ENCODE peak calls at places on chromosomes 16 and 17, in nine cellular contexts. J, U, E, D, M, H, A, W and Q are unnamed samples.

GRCh38 chr17:17613708-17614114 is 22.2 kb upstream of the PEMT start:
- DNase-seq in A (peak), W (peak), U (peak), H (peak), E (peak), D (no peak), J (peak), M (peak), Q (peak)

GRCh38 chr16:57616241-57616640 is 12.2 kb upstream of the ADGRG1 start:
- DNase-seq in J (no peak), W (no peak), M (no peak), D (peak), U (no peak), E (peak), H (no peak), A (no peak), Q (no peak)

GRCh38 chr16:79434097-79434496 is 166.4 kb downstream of the MAF start:
- DNase-seq in U (no peak), M (no peak), W (no peak), H (no peak), E (no peak), D (no peak), A (no peak), J (no peak), Q (no peak)

GRCh38 chr16:85448557-85449194 is 164.4 kb upstream of the GSE1 start:
- DNase-seq in H (no peak), J (peak), M (no peak), A (no peak), W (no peak), U (no peak), D (no peak), E (no peak), Q (no peak)

GRCh38 chr17:44543905-44544523 is 13.3 kb upstream of the FZD2 start:
- DNase-seq in D (no peak), H (no peak), W (no peak), J (no peak), U (no peak), M (no peak), A (no peak), E (no peak), Q (no peak)

GRCh38 chr16:70759666-70760065 is 41.3 kb downstream of the VAC14 start:
- DNase-seq in D (no peak), A (no peak), M (no peak), W (no peak), U (no peak), J (no peak), E (no peak), H (no peak), Q (no peak)

GRCh38 chr16:82755570-82756282 is 129.0 kb downstream of the CDH13 start:
- DNase-seq in M (peak), E (no peak), U (peak), A (no peak), D (no peak), J (no peak), W (peak), H (peak), Q (no peak)

GRCh38 chr17:44793885-44794698 is 35.3 kb downstream of the ADAM11 start:
- DNase-seq in E (peak), H (no peak), J (no peak), M (no peak), D (no peak), A (no peak), U (peak), W (no peak), Q (no peak)

GRCh38 chr17:83062818-83063671 is 16.4 kb upstream of the METRNL start:
- DNase-seq in A (no peak), E (peak), U (no peak), M (no peak), W (no peak), J (no peak), D (peak), H (no peak), Q (no peak)

GRCh38 chr17:59837362-59838195 is 55.2 kb downstream of the TUBD1 start:
- DNase-seq in H (peak), W (peak), A (peak), E (peak), U (peak), D (no peak), J (peak), M (peak), Q (peak)

GRCh38 chr17:73232587-73233373 is 28.9 kb downstream of the CPSF4L start:
- DNase-seq in W (peak), E (peak), D (peak), M (peak), J (no peak), A (peak), U (peak), H (peak), Q (peak)

GRCh38 chr17:74446551-74447500 is 14.9 kb downstream of the GPRC5C start:
- DNase-seq in U (peak), W (no peak), E (peak), J (peak), A (peak), D (peak), H (no peak), M (no peak), Q (peak)

GRCh38 chr16:31093132-31093703 is 1.4 kb downstream of the VKORC1 start:
- DNase-seq in A (no peak), U (peak), M (peak), W (peak), E (no peak), D (peak), J (peak), H (peak), Q (no peak)

GRCh38 chr17:31321481-31321880 is at the start of gene EVI2A:
- DNase-seq in D (no peak), W (no peak), M (peak), J (peak), A (no peak), E (peak), U (peak), H (no peak), Q (peak)

GRCh38 chr16:82793550-82794244 is 166.9 kb downstream of the CDH13 start:
- DNase-seq in H (no peak), A (peak), D (no peak), M (no peak), E (no peak), W (no peak), J (peak), U (no peak), Q (no peak)

GRCh38 chr17:17119533-17119932 is 77.3 kb downstream of the MPRIP start:
- DNase-seq in M (peak), H (no peak), A (peak), D (peak), W (no peak), U (peak), J (peak), E (peak), Q (peak)

GRCh38 chr16:85781156-85781555 is 18.2 kb downstream of the EMC8 start:
- DNase-seq in D (no peak), H (no peak), E (no peak), U (no peak), A (no peak), J (no peak), M (no peak), W (no peak), Q (no peak)

GRCh38 chr16:80122155-80122554 is 418.6 kb upstream of the DYNLRB2 start:
- DNase-seq in A (peak), H (peak), E (peak), W (no peak), M (peak), U (peak), J (peak), D (no peak), Q (no peak)

GRCh38 chr17:78250891-78251772 is 19.7 kb downstream of the TMEM235 start:
- DNase-seq in M (peak), U (peak), J (peak), H (peak), A (peak), W (peak), D (peak), E (peak), Q (peak)

GRCh38 chr17:78528541-78528940 is 48.7 kb downstream of the DNAH17 start:
- DNase-seq in H (peak), U (no peak), E (no peak), M (no peak), J (no peak), D (no peak), W (no peak), A (no peak), Q (no peak)

GRCh38 chr17:31508310-31509094 is 117.0 kb downstream of the RAB11FIP4 start:
- DNase-seq in E (no peak), W (peak), J (no peak), H (peak), U (no peak), M (no peak), A (no peak), D (peak), Q (peak)

GRCh38 chr17:14047591-14047990 is 21.7 kb upstream of the COX10 start:
- DNase-seq in E (no peak), U (no peak), D (no peak), J (no peak), M (no peak), A (no peak), W (no peak), H (no peak), Q (no peak)

GRCh38 chr16:88315543-88316105 is 67.1 kb upstream of the ZNF469 start:
- DNase-seq in W (no peak), A (peak), M (peak), H (no peak), J (peak), D (peak), E (no peak), U (peak), Q (no peak)

GRCh38 chr17:38556234-38556633 is 49.5 kb downstream of the SRCIN1 start:
- DNase-seq in D (no peak), E (no peak), J (no peak), U (no peak), A (no peak), M (no peak), H (no peak), W (no peak), Q (no peak)

DNA sequence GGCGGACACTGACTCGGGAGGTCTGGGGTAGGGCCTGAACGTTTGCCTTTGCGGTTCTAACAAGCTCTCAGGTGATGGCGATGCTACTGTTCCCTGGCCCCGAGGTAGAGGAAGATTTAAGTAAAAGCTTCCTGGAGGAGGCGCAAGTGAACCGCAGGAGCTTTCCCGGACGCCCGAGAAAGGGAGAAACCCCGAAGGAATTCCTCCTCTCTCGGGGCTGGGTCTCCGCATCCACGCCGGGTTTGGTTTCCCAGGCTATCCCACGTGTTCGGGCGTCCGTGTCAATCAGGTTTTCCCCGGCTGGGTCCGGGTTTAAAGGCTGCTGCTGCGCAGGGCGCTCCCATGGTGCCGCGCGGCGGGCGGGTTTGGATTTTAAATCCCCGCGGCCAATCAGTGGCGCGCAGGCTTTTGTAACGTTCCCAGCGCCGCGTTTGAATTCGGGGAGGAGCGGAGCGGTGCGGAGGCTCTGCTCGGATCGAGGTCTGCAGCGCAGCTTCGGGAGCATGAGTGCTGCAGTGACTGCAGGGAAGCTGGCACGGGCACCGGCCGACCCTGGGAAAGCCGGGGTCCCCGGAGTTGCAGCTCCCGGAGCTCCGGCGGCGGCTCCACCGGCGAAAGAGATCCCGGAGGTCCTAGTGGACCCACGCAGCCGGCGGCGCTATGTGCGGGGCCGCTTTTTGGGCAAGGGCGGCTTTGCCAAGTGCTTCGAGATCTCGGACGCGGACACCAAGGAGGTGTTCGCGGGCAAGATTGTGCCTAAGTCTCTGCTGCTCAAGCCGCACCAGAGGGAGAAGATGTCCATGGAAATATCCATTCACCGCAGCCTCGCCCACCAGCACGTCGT is at the start of gene PLK1:
- DNase-seq in M (peak), W (peak), E (peak), D (peak), H (peak), U (peak), A (peak), J (peak), Q (peak)
- TF ChIP-seq CTCF in M (peak), W (no peak), E (no peak), D (peak), H (peak), U (peak), A (no peak), J (peak), Q (peak)

GRCh38 chr17:49012893-49013255 is 15.7 kb downstream of the IGF2BP1 start:
- DNase-seq in U (no peak), H (no peak), D (no peak), E (no peak), M (no peak), A (no peak), W (no peak), J (no peak), Q (no peak)
- TF ChIP-seq CTCF in U (no peak), H (no peak), D (no peak), E (no peak), M (no peak), A (no peak), W (no peak), J (no peak), Q (no peak)

GRCh38 chr17:71765437-71765836 is 355.4 kb upstream of the SOX9 start:
- DNase-seq in M (no peak), U (no peak), D (no peak), W (no peak), J (no peak), E (no peak), A (no peak), H (no peak), Q (no peak)

GRCh38 chr17:71759422-71760060 is 361.3 kb upstream of the SOX9 start:
- DNase-seq in E (no peak), D (no peak), W (no peak), J (no peak), A (no peak), M (no peak), U (no peak), H (no peak), Q (no peak)

GRCh38 chr17:71760062-71760720 is 360.6 kb upstream of the SOX9 start:
- DNase-seq in U (no peak), M (peak), E (peak), D (no peak), A (no peak), J (peak), H (no peak), W (no peak), Q (no peak)

GRCh38 chr17:71762526-71762925 is 358.3 kb upstream of the SOX9 start:
- DNase-seq in W (no peak), H (no peak), A (no peak), U (no peak), J (no peak), M (no peak), E (no peak), D (no peak), Q (no peak)

DNA sequence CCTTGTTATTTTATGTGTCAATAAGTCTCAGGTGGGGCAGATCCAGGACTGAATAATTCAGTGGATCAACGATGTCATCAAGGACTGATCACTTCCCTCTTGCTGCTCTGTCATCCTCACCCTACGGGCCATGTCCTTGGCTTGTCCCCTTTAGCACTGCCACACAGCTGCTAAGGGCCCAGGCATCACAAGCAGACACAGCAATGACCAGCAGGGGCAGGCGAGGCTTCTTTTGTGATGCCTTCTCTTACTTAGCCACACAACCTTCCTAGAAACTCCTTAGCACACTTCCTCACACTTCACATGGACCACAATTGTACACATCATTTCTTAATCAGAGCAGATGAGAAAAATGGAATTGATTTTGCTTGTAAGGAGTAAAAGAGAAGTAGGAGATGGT is 356.3 kb upstream of the SOX9 start:
- DNase-seq in A (peak), H (peak), U (peak), J (no peak), D (peak), M (no peak), E (peak), W (peak), Q (no peak)
- TF ChIP-seq CTCF in A (peak), H (peak), U (peak), J (peak), D (peak), M (peak), E (no peak), W (peak), Q (peak)

GRCh38 chr16:89637379-89637778 is 20.1 kb downstream of the CHMP1A start:
- DNase-seq in A (no peak), J (no peak), U (no peak), E (no peak), M (no peak), H (no peak), W (no peak), D (no peak), Q (no peak)
- TF ChIP-seq CTCF in A (no peak), J (no peak), U (no peak), E (no peak), M (no peak), H (no peak), W (no peak), D (no peak), Q (no peak)

DNA sequence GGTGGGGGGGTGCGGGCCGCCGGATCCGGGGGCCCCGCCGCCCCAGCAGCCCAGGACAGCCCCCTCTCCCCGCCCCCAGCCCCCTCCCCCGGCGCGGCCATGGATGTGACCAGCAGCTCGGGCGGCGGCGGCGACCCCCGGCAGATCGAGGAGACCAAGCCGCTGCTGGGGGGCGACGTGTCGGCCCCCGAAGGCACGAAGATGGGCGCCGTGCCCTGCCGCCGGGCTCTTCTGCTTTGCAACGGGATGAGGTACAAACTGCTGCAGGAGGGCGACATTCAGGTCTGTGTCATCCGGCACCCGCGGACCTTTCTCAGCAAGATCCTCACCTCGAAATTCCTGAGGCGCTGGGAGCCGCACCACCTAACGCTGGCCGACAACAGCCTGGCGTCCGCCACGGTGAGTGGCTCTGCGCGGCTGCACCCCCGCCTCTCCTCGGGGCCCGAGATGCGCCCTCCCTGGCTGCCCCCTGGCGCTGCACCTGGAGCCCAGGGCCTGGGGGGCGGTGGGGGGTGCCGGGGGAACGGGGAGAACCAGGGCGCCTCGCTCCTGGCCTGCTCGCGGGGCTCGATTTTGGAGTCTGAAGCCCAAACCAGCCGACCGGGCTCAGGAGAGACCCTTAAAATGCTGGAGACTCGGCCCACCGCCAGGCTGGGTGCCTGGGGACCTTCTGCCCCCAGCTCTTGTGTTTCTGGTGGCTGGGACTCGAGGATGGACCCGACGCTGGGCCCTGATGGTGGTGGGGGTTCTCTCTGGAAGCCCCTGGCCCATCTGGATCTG is 725 bp downstream of the CMIP start:
- DNase-seq in H (peak), W (no peak), A (peak), U (no peak), M (peak), D (peak), E (peak), J (no peak), Q (peak)
- TF ChIP-seq CTCF in H (peak), W (no peak), A (peak), U (peak), M (peak), D (no peak), E (no peak), J (no peak), Q (peak)

GRCh38 chr17:76737676-76738467 is at the start of gene MFSD11:
- DNase-seq in D (peak), H (peak), W (peak), U (peak), J (peak), A (peak), E (peak), M (peak), Q (peak)
- TF ChIP-seq CTCF in D (no peak), H (no peak), W (no peak), U (no peak), J (no peak), A (no peak), E (no peak), M (no peak), Q (no peak)

GRCh38 chr16:9415588-9415987 is 324.1 kb downstream of the HAPSTR1 start:
- DNase-seq in A (no peak), J (no peak), H (no peak), D (no peak), U (no peak), E (no peak), W (no peak), M (no peak), Q (no peak)
- TF ChIP-seq CTCF in A (no peak), J (no peak), H (no peak), D (no peak), U (no peak), E (no peak), W (no peak), M (no peak), Q (no peak)